ENCODE peak calls at places on chromosomes 2 and 18, in five cellular contexts. One of them, this sample, is unnamed.

GRCh38 chr2:150426724-150427123 is 60.7 kb downstream of the RND3 start:
- DNase-seq in A549: no peak
- DNase-seq in fibroblast of lung: no peak
- DNase-seq in neuronal stem cell: no peak
- DNase-seq in MM.1S: no peak
- DNase-seq in this sample: no peak

GRCh38 chr2:45275235-45275805 is 266.1 kb upstream of the SIX2 start:
- DNase-seq in fibroblast of lung: peak; percentile 51
- DNase-seq in A549: no peak
- DNase-seq in neuronal stem cell: no peak
- DNase-seq in MM.1S: no peak
- DNase-seq in this sample: no peak

GRCh38 chr2:66126936-66127527 is 307.9 kb upstream of the MEIS1 start:
- DNase-seq in fibroblast of lung: no peak
- DNase-seq in A549: no peak
- DNase-seq in neuronal stem cell: no peak
- DNase-seq in MM.1S: no peak
- DNase-seq in this sample: no peak

GRCh38 chr2:9451231-9451630 is 23.1 kb upstream of the IAH1 start:
- DNase-seq in A549: no peak
- DNase-seq in MM.1S: no peak
- DNase-seq in fibroblast of lung: no peak
- DNase-seq in neuronal stem cell: no peak
- DNase-seq in this sample: no peak

GRCh38 chr2:72833084-72833714 is 7.4 kb upstream of the EXOC6B start:
- DNase-seq in A549: no peak
- DNase-seq in fibroblast of lung: no peak
- DNase-seq in MM.1S: peak; percentile 35
- DNase-seq in neuronal stem cell: no peak
- DNase-seq in this sample: no peak

GRCh38 chr2:217636578-217637267 is 366.1 kb downstream of the TNS1 start:
- DNase-seq in A549: no peak
- DNase-seq in fibroblast of lung: no peak
- DNase-seq in neuronal stem cell: no peak
- DNase-seq in MM.1S: no peak
- DNase-seq in this sample: no peak

GRCh38 chr18:22101731-22102130 is 67.7 kb upstream of the GATA6 start:
- DNase-seq in A549: no peak
- DNase-seq in fibroblast of lung: no peak
- DNase-seq in neuronal stem cell: no peak
- DNase-seq in MM.1S: no peak
- DNase-seq in this sample: no peak

GRCh38 chr18:7678801-7679200 is 111.7 kb downstream of the PTPRM start:
- DNase-seq in neuronal stem cell: no peak
- DNase-seq in MM.1S: no peak
- DNase-seq in fibroblast of lung: no peak
- DNase-seq in A549: no peak
- DNase-seq in this sample: no peak

GRCh38 chr2:205764502-205764815 is 82.2 kb downstream of the NRP2 start:
- DNase-seq in A549: no peak
- DNase-seq in MM.1S: no peak
- DNase-seq in fibroblast of lung: no peak
- DNase-seq in neuronal stem cell: no peak
- DNase-seq in this sample: no peak

GRCh38 chr2:217669831-217670230 is 333.0 kb downstream of the TNS1 start:
- DNase-seq in fibroblast of lung: peak; percentile 34
- DNase-seq in MM.1S: no peak
- DNase-seq in A549: no peak
- DNase-seq in neuronal stem cell: no peak
- DNase-seq in this sample: no peak

GRCh38 chr18:51614033-51614432 is 416.6 kb upstream of the MEX3C start:
- DNase-seq in A549: peak; percentile 55
- DNase-seq in fibroblast of lung: peak; percentile 87
- DNase-seq in MM.1S: no peak
- DNase-seq in neuronal stem cell: no peak
- DNase-seq in this sample: no peak

GRCh38 chr2:210128961-210129360 is 42.2 kb downstream of the KANSL1L start:
- DNase-seq in MM.1S: no peak
- DNase-seq in A549: no peak
- DNase-seq in fibroblast of lung: peak; percentile 3
- DNase-seq in neuronal stem cell: no peak
- DNase-seq in this sample: no peak

GRCh38 chr2:30769891-30770462 is 37.3 kb downstream of the CAPN13 start:
- DNase-seq in A549: no peak
- DNase-seq in neuronal stem cell: no peak
- DNase-seq in fibroblast of lung: no peak
- DNase-seq in MM.1S: no peak
- DNase-seq in this sample: no peak

GRCh38 chr2:123953848-123954247 is 71.2 kb upstream of the CNTNAP5 start:
- DNase-seq in neuronal stem cell: no peak
- DNase-seq in MM.1S: no peak
- DNase-seq in fibroblast of lung: peak; percentile 17
- DNase-seq in A549: no peak
- DNase-seq in this sample: no peak

GRCh38 chr2:122651236-122651635 is 895.8 kb downstream of the TSN start:
- DNase-seq in fibroblast of lung: no peak
- DNase-seq in A549: no peak
- DNase-seq in neuronal stem cell: no peak
- DNase-seq in MM.1S: no peak
- DNase-seq in this sample: no peak

GRCh38 chr2:223669453-223670225 is 67.5 kb upstream of the SCG2 start:
- DNase-seq in neuronal stem cell: no peak
- DNase-seq in A549: no peak
- DNase-seq in MM.1S: no peak
- DNase-seq in fibroblast of lung: peak; percentile 81
- DNase-seq in this sample: no peak

GRCh38 chr2:238863231-238863630 is 15.3 kb downstream of the TWIST2 start:
- DNase-seq in A549: no peak
- DNase-seq in fibroblast of lung: no peak
- DNase-seq in MM.1S: no peak
- DNase-seq in neuronal stem cell: no peak
- DNase-seq in this sample: no peak

GRCh38 chr2:18410543-18410942 is 149.9 kb downstream of the RDH14 start:
- DNase-seq in neuronal stem cell: no peak
- DNase-seq in fibroblast of lung: no peak
- DNase-seq in MM.1S: no peak
- DNase-seq in A549: no peak
- DNase-seq in this sample: no peak

GRCh38 chr2:190158798-190159434 is 96.4 kb upstream of the MSTN start:
- DNase-seq in neuronal stem cell: no peak
- DNase-seq in fibroblast of lung: no peak
- DNase-seq in A549: no peak
- DNase-seq in MM.1S: no peak
- DNase-seq in this sample: no peak

GRCh38 chr2:27792759-27793158 is 21.2 kb downstream of the MRPL33 start:
- DNase-seq in MM.1S: no peak
- DNase-seq in neuronal stem cell: no peak
- DNase-seq in A549: no peak
- DNase-seq in fibroblast of lung: peak; percentile 68
- DNase-seq in this sample: no peak

GRCh38 chr2:156901373-156902031 is 356.0 kb upstream of the GALNT5 start:
- DNase-seq in fibroblast of lung: peak; percentile 61
- DNase-seq in A549: no peak
- DNase-seq in MM.1S: no peak
- DNase-seq in neuronal stem cell: no peak
- DNase-seq in this sample: peak; percentile 37

GRCh38 chr2:203949228-203949627 is 12.7 kb downstream of the ICOS start:
- DNase-seq in MM.1S: no peak
- DNase-seq in neuronal stem cell: no peak
- DNase-seq in fibroblast of lung: peak; percentile 54
- DNase-seq in A549: no peak
- DNase-seq in this sample: no peak

GRCh38 chr2:189337648-189338047 is 103.6 kb upstream of the WDR75 start:
- DNase-seq in A549: no peak
- DNase-seq in MM.1S: no peak
- DNase-seq in neuronal stem cell: no peak
- DNase-seq in fibroblast of lung: peak; percentile 64
- DNase-seq in this sample: no peak

GRCh38 chr2:232028631-232029030 is 67.1 kb downstream of the DIS3L2 start:
- DNase-seq in MM.1S: peak; percentile 42
- DNase-seq in A549: no peak
- DNase-seq in fibroblast of lung: peak; percentile 42
- DNase-seq in neuronal stem cell: no peak
- DNase-seq in this sample: no peak

GRCh38 chr2:26948800-26949199 is 21.6 kb upstream of the MAPRE3 start:
- DNase-seq in MM.1S: no peak
- DNase-seq in fibroblast of lung: no peak
- DNase-seq in A549: no peak
- DNase-seq in neuronal stem cell: no peak
- DNase-seq in this sample: no peak

GRCh38 chr2:26243643-26244478 is 571 bp downstream of the HADHA start:
- DNase-seq in fibroblast of lung: peak; percentile 37
- DNase-seq in neuronal stem cell: peak; percentile 37
- DNase-seq in A549: peak; percentile 19
- DNase-seq in MM.1S: peak; percentile 48
- DNase-seq in this sample: no peak

GRCh38 chr2:201228271-201228911 is 31.9 kb upstream of the CASP8 start:
- DNase-seq in A549: no peak
- DNase-seq in neuronal stem cell: no peak
- DNase-seq in fibroblast of lung: no peak
- DNase-seq in MM.1S: no peak
- DNase-seq in this sample: no peak

GRCh38 chr2:28665041-28665704 is 86.5 kb upstream of the PPP1CB start:
- DNase-seq in MM.1S: no peak
- DNase-seq in neuronal stem cell: no peak
- DNase-seq in A549: no peak
- DNase-seq in fibroblast of lung: peak; percentile 85
- DNase-seq in this sample: no peak

DNA sequence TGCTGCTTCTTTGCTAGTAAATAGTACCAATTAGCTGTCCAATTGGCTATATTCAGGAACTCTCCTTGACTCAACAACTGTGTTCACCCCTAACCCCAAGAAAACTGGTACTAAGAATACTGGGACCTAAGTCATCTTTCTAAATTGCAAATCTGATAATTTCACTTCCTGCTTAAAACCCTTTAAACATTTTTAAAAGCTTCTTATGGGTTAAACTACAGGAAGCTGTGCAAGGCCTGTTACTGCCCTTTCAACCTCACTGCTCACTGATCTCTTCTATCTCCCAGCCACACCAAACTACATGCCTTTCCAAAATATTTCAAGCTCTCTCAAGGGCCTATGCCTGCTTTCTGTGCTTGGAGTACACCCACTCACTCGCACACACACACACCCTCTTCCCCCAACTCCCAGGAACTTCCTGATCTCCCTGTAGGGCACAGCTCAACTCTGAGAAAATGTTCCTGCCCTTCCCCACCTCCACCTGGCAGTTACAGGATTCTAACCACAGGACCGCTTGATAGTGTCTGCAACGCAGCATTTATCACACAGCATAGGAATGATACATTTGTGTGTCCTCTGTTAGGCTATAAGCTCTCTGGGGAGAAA is 6.7 kb downstream of the LMAN1 start:
- DNase-seq in A549: no peak
- DNase-seq in fibroblast of lung: no peak
- DNase-seq in neuronal stem cell: no peak
- DNase-seq in MM.1S: no peak
- DNase-seq in this sample: no peak
- H3K4me2 ChIP-seq in A549: no peak overlapping the region
- H3K4me2 ChIP-seq in fibroblast of lung: no peak overlapping the region
- H3K4me2 ChIP-seq in neuronal stem cell: no peak overlapping the region
- H3K4me2 ChIP-seq in MM.1S: no peak overlapping the region
- H3K4me2 ChIP-seq in this sample: no peak overlapping the region

GRCh38 chr2:10777842-10778723 is 34.5 kb downstream of the PDIA6 start:
- DNase-seq in fibroblast of lung: no peak
- DNase-seq in MM.1S: no peak
- DNase-seq in A549: no peak
- DNase-seq in neuronal stem cell: no peak
- DNase-seq in this sample: no peak

GRCh38 chr2:10780491-10780820 is 32.1 kb downstream of the PDIA6 start:
- DNase-seq in MM.1S: no peak
- DNase-seq in neuronal stem cell: no peak
- DNase-seq in fibroblast of lung: no peak
- DNase-seq in A549: no peak
- DNase-seq in this sample: no peak

GRCh38 chr2:10779776-10780490 is 32.7 kb downstream of the PDIA6 start:
- DNase-seq in MM.1S: no peak
- DNase-seq in neuronal stem cell: no peak
- DNase-seq in A549: no peak
- DNase-seq in fibroblast of lung: no peak
- DNase-seq in this sample: no peak

GRCh38 chr2:10777111-10777841 is 35.3 kb downstream of the PDIA6 start:
- DNase-seq in neuronal stem cell: no peak
- DNase-seq in fibroblast of lung: no peak
- DNase-seq in A549: no peak
- DNase-seq in MM.1S: no peak
- DNase-seq in this sample: no peak

DNA sequence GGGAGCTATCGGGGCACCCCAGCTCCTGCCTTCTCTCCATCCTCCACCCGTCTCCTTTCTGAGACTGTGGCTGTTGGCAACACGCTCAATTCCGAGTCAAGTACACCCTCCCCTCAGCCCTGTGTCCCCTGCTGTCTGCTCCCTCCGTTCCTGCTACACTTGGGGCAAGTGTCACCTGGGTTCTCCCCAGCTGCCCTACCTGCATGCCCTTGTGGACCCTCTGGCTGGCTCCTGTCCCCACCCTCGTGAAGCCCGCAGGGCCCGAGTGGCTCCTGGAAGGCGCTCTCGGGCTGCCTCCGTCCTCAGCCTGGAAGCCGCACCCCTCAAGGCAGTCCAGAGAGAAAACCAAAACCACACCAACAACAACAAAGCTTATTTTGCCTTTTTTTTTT is 33.9 kb downstream of the PDIA6 start:
- DNase-seq in neuronal stem cell: no peak
- DNase-seq in fibroblast of lung: no peak
- DNase-seq in A549: no peak
- DNase-seq in MM.1S: no peak
- DNase-seq in this sample: no peak
- H3K4me2 ChIP-seq in neuronal stem cell: no peak overlapping the region
- H3K4me2 ChIP-seq in fibroblast of lung: no peak overlapping the region
- H3K4me2 ChIP-seq in A549: no peak overlapping the region
- H3K4me2 ChIP-seq in MM.1S: no peak overlapping the region
- H3K4me2 ChIP-seq in this sample: no peak overlapping the region

GRCh38 chr2:175312137-175312536 is 130.6 kb upstream of the ATP5MC3 start:
- DNase-seq in fibroblast of lung: no peak
- DNase-seq in A549: no peak
- DNase-seq in MM.1S: no peak
- DNase-seq in neuronal stem cell: no peak
- DNase-seq in this sample: no peak
- H3K4me2 ChIP-seq in fibroblast of lung: no peak overlapping the region
- H3K4me2 ChIP-seq in A549: no peak overlapping the region
- H3K4me2 ChIP-seq in MM.1S: no peak overlapping the region
- H3K4me2 ChIP-seq in neuronal stem cell: no peak overlapping the region
- H3K4me2 ChIP-seq in this sample: no peak overlapping the region

GRCh38 chr2:16647992-16648617 is 17.5 kb downstream of the CYRIA start:
- DNase-seq in fibroblast of lung: no peak
- DNase-seq in MM.1S: no peak
- DNase-seq in A549: no peak
- DNase-seq in neuronal stem cell: no peak
- DNase-seq in this sample: no peak

GRCh38 chr2:16643099-16643498 is 22.5 kb downstream of the CYRIA start:
- DNase-seq in neuronal stem cell: no peak
- DNase-seq in A549: no peak
- DNase-seq in fibroblast of lung: peak; percentile 38
- DNase-seq in MM.1S: no peak
- DNase-seq in this sample: no peak

GRCh38 chr2:16645771-16646559 is 19.7 kb downstream of the CYRIA start:
- DNase-seq in neuronal stem cell: no peak
- DNase-seq in fibroblast of lung: no peak
- DNase-seq in MM.1S: no peak
- DNase-seq in A549: no peak
- DNase-seq in this sample: no peak

GRCh38 chr2:16644204-16644925 is 21.3 kb downstream of the CYRIA start:
- DNase-seq in A549: no peak
- DNase-seq in fibroblast of lung: peak; percentile 76
- DNase-seq in neuronal stem cell: no peak
- DNase-seq in MM.1S: no peak
- DNase-seq in this sample: no peak

GRCh38 chr2:16645088-16645487 is 20.5 kb downstream of the CYRIA start:
- DNase-seq in fibroblast of lung: peak; percentile 61
- DNase-seq in MM.1S: no peak
- DNase-seq in neuronal stem cell: no peak
- DNase-seq in A549: no peak
- DNase-seq in this sample: no peak
- H3K4me2 ChIP-seq in fibroblast of lung: no peak overlapping the region
- H3K4me2 ChIP-seq in MM.1S: no peak overlapping the region
- H3K4me2 ChIP-seq in neuronal stem cell: no peak overlapping the region
- H3K4me2 ChIP-seq in A549: no peak overlapping the region
- H3K4me2 ChIP-seq in this sample: no peak overlapping the region